ENCODE peak calls at places on chromosome 6, in seven cellular contexts. One of them, this sample, is unnamed. For H3K4me1, the result is how much of the 10 kb centered on the place peaks cover.

GRCh38 chr6:30591008-30591407 is 19.8 kb downstream of the ABCF1 start:
- DNase-seq in pancreas: peak
- DNase-seq in kidney: no peak
- DNase-seq in tibial nerve: no peak
- DNase-seq in IMR-90: peak
- DNase-seq in H1: no peak
- DNase-seq in PC-3: peak
- DNase-seq in this sample: no peak

GRCh38 chr6:7773914-7774313 is 48.0 kb downstream of the BMP6 start:
- DNase-seq in H1: no peak
- DNase-seq in PC-3: no peak
- DNase-seq in tibial nerve: no peak
- DNase-seq in kidney: no peak
- DNase-seq in IMR-90: no peak
- DNase-seq in pancreas: no peak
- DNase-seq in this sample: no peak

GRCh38 chr6:151010111-151010510 is 144.6 kb downstream of the MTHFD1L start:
- DNase-seq in IMR-90: no peak
- DNase-seq in H1: no peak
- DNase-seq in pancreas: no peak
- DNase-seq in tibial nerve: no peak
- DNase-seq in PC-3: no peak
- DNase-seq in kidney: no peak
- DNase-seq in this sample: no peak

GRCh38 chr6:98695076-98695816 is 139.1 kb upstream of the POU3F2 start:
- DNase-seq in PC-3: no peak
- DNase-seq in pancreas: no peak
- DNase-seq in tibial nerve: no peak
- DNase-seq in kidney: no peak
- DNase-seq in H1: no peak
- DNase-seq in IMR-90: no peak
- DNase-seq in this sample: no peak

GRCh38 chr6:166456360-166457156 is 73.8 kb upstream of the MPC1 start:
- DNase-seq in tibial nerve: no peak
- DNase-seq in IMR-90: peak
- DNase-seq in pancreas: no peak
- DNase-seq in kidney: no peak
- DNase-seq in PC-3: peak
- DNase-seq in H1: no peak
- DNase-seq in this sample: peak

GRCh38 chr6:46044876-46045617 is 29.4 kb upstream of the CLIC5 start:
- DNase-seq in pancreas: no peak
- DNase-seq in H1: no peak
- DNase-seq in tibial nerve: peak
- DNase-seq in PC-3: peak
- DNase-seq in IMR-90: peak
- DNase-seq in kidney: peak
- DNase-seq in this sample: peak

GRCh38 chr6:136593748-136594490 is 43.7 kb upstream of the MAP7 start:
- DNase-seq in PC-3: peak
- DNase-seq in tibial nerve: no peak
- DNase-seq in IMR-90: peak
- DNase-seq in H1: no peak
- DNase-seq in pancreas: no peak
- DNase-seq in kidney: no peak
- DNase-seq in this sample: no peak

GRCh38 chr6:31010393-31011060 is at the start of gene MUC22:
- DNase-seq in PC-3: peak
- DNase-seq in pancreas: no peak
- DNase-seq in kidney: no peak
- DNase-seq in tibial nerve: no peak
- DNase-seq in H1: no peak
- DNase-seq in IMR-90: peak
- DNase-seq in this sample: no peak

GRCh38 chr6:163841326-163841725 is 426.8 kb downstream of the QKI start:
- DNase-seq in kidney: no peak
- DNase-seq in PC-3: no peak
- DNase-seq in H1: no peak
- DNase-seq in IMR-90: no peak
- DNase-seq in tibial nerve: no peak
- DNase-seq in pancreas: no peak
- DNase-seq in this sample: no peak

GRCh38 chr6:110944681-110945151 is 13.8 kb upstream of the GTF3C6 start:
- DNase-seq in pancreas: no peak
- DNase-seq in IMR-90: peak
- DNase-seq in H1: no peak
- DNase-seq in PC-3: peak
- DNase-seq in tibial nerve: no peak
- DNase-seq in kidney: no peak
- DNase-seq in this sample: no peak

GRCh38 chr6:40492126-40492525 is 95.0 kb downstream of the LRFN2 start:
- DNase-seq in tibial nerve: no peak
- DNase-seq in IMR-90: no peak
- DNase-seq in H1: peak
- DNase-seq in pancreas: no peak
- DNase-seq in kidney: no peak
- DNase-seq in PC-3: no peak
- DNase-seq in this sample: no peak

GRCh38 chr6:147106759-147107401 is 97.3 kb upstream of the STXBP5 start:
- DNase-seq in IMR-90: peak
- DNase-seq in PC-3: no peak
- DNase-seq in kidney: no peak
- DNase-seq in tibial nerve: no peak
- DNase-seq in H1: no peak
- DNase-seq in pancreas: no peak
- DNase-seq in this sample: no peak

GRCh38 chr6:150588862-150589499 is 10.7 kb upstream of the PLEKHG1 start:
- DNase-seq in pancreas: no peak
- DNase-seq in IMR-90: no peak
- DNase-seq in tibial nerve: no peak
- DNase-seq in PC-3: no peak
- DNase-seq in kidney: no peak
- DNase-seq in H1: no peak
- DNase-seq in this sample: no peak

GRCh38 chr6:65149841-65150240 is 557.2 kb downstream of the EYS start:
- DNase-seq in PC-3: no peak
- DNase-seq in tibial nerve: no peak
- DNase-seq in kidney: no peak
- DNase-seq in pancreas: no peak
- DNase-seq in IMR-90: no peak
- DNase-seq in H1: no peak
- DNase-seq in this sample: no peak

GRCh38 chr6:145865175-145865574 is 50.6 kb upstream of the FBXO30 start:
- DNase-seq in kidney: no peak
- DNase-seq in PC-3: no peak
- DNase-seq in H1: no peak
- DNase-seq in tibial nerve: no peak
- DNase-seq in IMR-90: no peak
- DNase-seq in pancreas: no peak
- DNase-seq in this sample: no peak

GRCh38 chr6:20632696-20633095 is 98.4 kb downstream of the CDKAL1 start:
- DNase-seq in H1: no peak
- DNase-seq in PC-3: no peak
- DNase-seq in pancreas: no peak
- DNase-seq in kidney: no peak
- DNase-seq in tibial nerve: no peak
- DNase-seq in IMR-90: no peak
- DNase-seq in this sample: no peak

GRCh38 chr6:33008944-33009861 is at the start of gene HLA-DOA:
- DNase-seq in H1: peak
- DNase-seq in PC-3: no peak
- DNase-seq in kidney: no peak
- DNase-seq in pancreas: no peak
- DNase-seq in tibial nerve: no peak
- DNase-seq in IMR-90: peak
- DNase-seq in this sample: no peak

GRCh38 chr6:100342830-100343229 is 121.9 kb downstream of the SIM1 start:
- DNase-seq in pancreas: no peak
- DNase-seq in PC-3: no peak
- DNase-seq in kidney: no peak
- DNase-seq in IMR-90: peak
- DNase-seq in H1: no peak
- DNase-seq in tibial nerve: no peak
- DNase-seq in this sample: no peak

GRCh38 chr6:94341173-94341572 is 921.8 kb upstream of the EPHA7 start:
- DNase-seq in kidney: no peak
- DNase-seq in IMR-90: no peak
- DNase-seq in tibial nerve: no peak
- DNase-seq in PC-3: no peak
- DNase-seq in H1: no peak
- DNase-seq in pancreas: no peak
- DNase-seq in this sample: no peak

DNA sequence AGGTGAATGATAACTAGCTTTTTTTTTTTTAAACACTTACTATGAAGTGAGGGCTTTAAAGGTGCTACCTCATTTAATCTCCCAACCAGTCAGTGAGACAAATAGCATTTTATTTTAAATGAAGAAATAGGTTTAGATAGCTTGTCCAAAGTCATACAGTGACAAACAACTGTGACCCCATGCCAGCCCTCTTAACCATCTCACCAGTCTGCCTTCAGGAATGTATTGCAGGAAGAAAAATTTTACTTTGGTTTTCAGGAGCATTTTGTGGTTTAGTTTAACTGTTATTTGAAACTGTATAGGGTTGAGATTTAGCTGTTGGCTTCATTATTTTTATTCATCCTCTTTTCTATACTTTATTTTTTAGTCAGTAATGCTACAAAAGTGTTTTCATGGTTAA is 18.6 kb downstream of the DSE start:
- DNase-seq in pancreas: no peak
- DNase-seq in IMR-90: no peak
- DNase-seq in PC-3: no peak
- DNase-seq in tibial nerve: no peak
- DNase-seq in H1: no peak
- DNase-seq in kidney: no peak
- DNase-seq in this sample: no peak
- H3K4me1 ChIP-seq in pancreas: under half
- H3K4me1 ChIP-seq in IMR-90: under half
- H3K4me1 ChIP-seq in PC-3: under half
- H3K4me1 ChIP-seq in tibial nerve: under half
- H3K4me1 ChIP-seq in H1: under half
- H3K4me1 ChIP-seq in kidney: under half
- H3K4me1 ChIP-seq in this sample: under half

GRCh38 chr6:158559338-158559894 is 475 bp upstream of the TMEM181 start:
- DNase-seq in pancreas: no peak
- DNase-seq in tibial nerve: no peak
- DNase-seq in IMR-90: no peak
- DNase-seq in PC-3: no peak
- DNase-seq in H1: no peak
- DNase-seq in kidney: no peak
- DNase-seq in this sample: no peak

GRCh38 chr6:158561247-158561884 is 1.5 kb downstream of the TMEM181 start:
- DNase-seq in pancreas: no peak
- DNase-seq in H1: no peak
- DNase-seq in kidney: peak
- DNase-seq in IMR-90: no peak
- DNase-seq in tibial nerve: no peak
- DNase-seq in PC-3: no peak
- DNase-seq in this sample: peak

GRCh38 chr6:158559895-158560786 is at the start of gene TMEM181:
- DNase-seq in PC-3: peak
- DNase-seq in IMR-90: peak
- DNase-seq in tibial nerve: peak
- DNase-seq in pancreas: peak
- DNase-seq in H1: peak
- DNase-seq in kidney: peak
- DNase-seq in this sample: peak

GRCh38 chr6:158561938-158562337 is 2.0 kb downstream of the TMEM181 start:
- DNase-seq in kidney: peak
- DNase-seq in pancreas: no peak
- DNase-seq in IMR-90: no peak
- DNase-seq in tibial nerve: no peak
- DNase-seq in H1: no peak
- DNase-seq in PC-3: no peak
- DNase-seq in this sample: peak

GRCh38 chr6:158560787-158561246 is 926 bp downstream of the TMEM181 start:
- DNase-seq in PC-3: peak
- DNase-seq in kidney: peak
- DNase-seq in pancreas: peak
- DNase-seq in H1: no peak
- DNase-seq in tibial nerve: no peak
- DNase-seq in IMR-90: no peak
- DNase-seq in this sample: no peak
- H3K27ac ChIP-seq in PC-3: peak
- H3K27ac ChIP-seq in kidney: no peak
- H3K27ac ChIP-seq in pancreas: peak
- H3K27ac ChIP-seq in H1: no peak
- H3K27ac ChIP-seq in tibial nerve: peak
- H3K27ac ChIP-seq in IMR-90: peak
- H3K27ac ChIP-seq in this sample: peak

DNA sequence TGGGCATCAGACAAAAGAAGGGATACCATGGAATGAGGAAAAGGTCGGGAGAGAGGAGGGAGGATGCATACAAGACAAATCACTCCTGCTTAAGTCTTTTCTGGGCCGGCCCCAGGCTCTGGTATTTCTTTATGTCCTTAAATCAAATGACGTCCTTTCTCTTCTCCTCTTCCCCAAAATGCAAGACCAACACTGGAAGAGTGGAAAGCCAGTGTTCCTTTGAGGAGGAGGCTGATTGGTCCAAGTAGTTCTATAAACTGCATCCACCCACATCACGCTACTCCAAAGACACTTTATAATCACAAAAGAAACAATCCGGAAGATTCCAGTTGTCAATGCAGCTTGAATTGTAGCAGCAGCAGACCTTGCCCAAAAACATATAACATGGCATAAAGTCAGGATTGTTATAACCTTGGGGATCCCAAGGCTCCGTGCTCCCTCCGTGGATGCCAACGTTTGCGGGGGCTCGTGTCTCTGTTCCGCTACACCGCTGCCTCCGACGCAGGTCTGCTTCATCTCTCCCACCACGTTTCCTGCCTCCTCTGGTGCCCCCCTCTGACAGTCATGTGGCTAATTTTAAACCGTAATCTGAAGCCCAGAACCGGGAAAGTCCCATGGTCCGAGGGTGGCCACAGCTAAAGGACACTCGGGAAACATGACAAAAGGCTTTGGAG is 47.1 kb downstream of the MCUR1 start:
- DNase-seq in pancreas: no peak
- DNase-seq in PC-3: no peak
- DNase-seq in IMR-90: peak
- DNase-seq in kidney: peak
- DNase-seq in H1: no peak
- DNase-seq in tibial nerve: peak
- DNase-seq in this sample: peak
- H3K4me3 ChIP-seq in pancreas: no peak
- H3K4me3 ChIP-seq in PC-3: no peak
- H3K4me3 ChIP-seq in IMR-90: peak
- H3K4me3 ChIP-seq in kidney: peak
- H3K4me3 ChIP-seq in H1: no peak
- H3K4me3 ChIP-seq in tibial nerve: peak
- H3K4me3 ChIP-seq in this sample: peak

DNA sequence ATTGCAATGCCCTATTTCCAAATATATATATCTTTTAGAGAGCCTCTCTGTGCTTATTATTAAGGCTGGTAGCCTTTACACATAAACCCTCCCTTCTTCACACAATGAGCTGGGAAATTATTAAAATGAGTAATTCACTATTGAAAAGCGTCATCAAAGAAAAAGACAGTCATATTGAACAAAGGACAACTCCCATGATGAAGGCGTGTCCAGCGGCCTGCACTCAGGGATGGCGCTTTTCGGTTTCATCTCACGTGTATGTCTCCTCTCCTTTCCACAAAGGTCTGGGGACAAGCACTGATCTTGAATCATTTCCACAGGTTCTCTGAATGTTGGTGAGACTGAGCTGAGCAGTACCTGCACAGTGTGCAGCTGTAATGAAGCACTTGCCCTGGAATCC is 3.5 kb downstream of the SERPINB9 start:
- DNase-seq in kidney: no peak
- DNase-seq in tibial nerve: no peak
- DNase-seq in pancreas: no peak
- DNase-seq in H1: no peak
- DNase-seq in IMR-90: no peak
- DNase-seq in PC-3: no peak
- DNase-seq in this sample: no peak
- H3K4me1 ChIP-seq in kidney: under half
- H3K4me1 ChIP-seq in tibial nerve: under half
- H3K4me1 ChIP-seq in pancreas: under half
- H3K4me1 ChIP-seq in H1: under half
- H3K4me1 ChIP-seq in IMR-90: under half
- H3K4me1 ChIP-seq in PC-3: under half
- H3K4me1 ChIP-seq in this sample: under half

This sample was measured in ascending aorta.